ENCODE peak calls at places on chromosomes 1 and 21, in eight cellular contexts. Q is cardiac muscle cell, X is uterus, U is AG04450, R is lung, E is left ventricle myocardium inferior, D is tibial nerve, K is RWPE2. O is an unnamed sample. For H3K27me3, the result is how much of the 10 kb centered on the place peaks cover.

GRCh38 chr1:18953656-18954259 is 2.7 kb downstream of the IFFO2 start:
- DNase-seq in U (no peak), K (no peak), R (no peak), E (no peak), D (no peak), Q (no peak), X (no peak), O (no peak)

GRCh38 chr1:203663294-203663693 is 36.7 kb downstream of the ATP2B4 start:
- DNase-seq in U (peak), R (no peak), K (peak), D (no peak), Q (no peak), X (no peak), E (no peak), O (no peak)

GRCh38 chr21:44552136-44552535 is 831 bp upstream of the KRTAP10-2 start:
- DNase-seq in K (no peak), X (no peak), E (no peak), R (no peak), U (no peak), Q (no peak), D (no peak), O (no peak)

GRCh38 chr21:39033878-39034589 is 149.2 kb downstream of the PSMG1 start:
- DNase-seq in X (no peak), U (no peak), K (no peak), E (no peak), D (no peak), R (peak), Q (no peak), O (no peak)

GRCh38 chr1:201758508-201759050 is 70.4 kb upstream of the IPO9 start:
- DNase-seq in D (no peak), U (no peak), K (no peak), E (no peak), X (no peak), R (no peak), Q (no peak), O (no peak)

GRCh38 chr1:202888204-202888506 is 794 bp downstream of the RABIF start:
- DNase-seq in U (no peak), X (no peak), D (peak), K (no peak), Q (no peak), R (no peak), E (no peak), O (no peak)

GRCh38 chr1:40711465-40712404 is 20.2 kb downstream of the NFYC start:
- DNase-seq in X (no peak), D (no peak), E (no peak), U (no peak), Q (peak), R (peak), K (peak), O (no peak)

GRCh38 chr1:105909811-105910210 is 1146.7 kb upstream of the PRMT6 start:
- DNase-seq in D (no peak), R (no peak), U (no peak), E (no peak), Q (no peak), X (no peak), K (no peak), O (no peak)

GRCh38 chr1:6905790-6906189 is 120.5 kb downstream of the CAMTA1 start:
- DNase-seq in K (no peak), R (no peak), X (no peak), U (no peak), D (no peak), E (no peak), Q (no peak), O (no peak)

DNA sequence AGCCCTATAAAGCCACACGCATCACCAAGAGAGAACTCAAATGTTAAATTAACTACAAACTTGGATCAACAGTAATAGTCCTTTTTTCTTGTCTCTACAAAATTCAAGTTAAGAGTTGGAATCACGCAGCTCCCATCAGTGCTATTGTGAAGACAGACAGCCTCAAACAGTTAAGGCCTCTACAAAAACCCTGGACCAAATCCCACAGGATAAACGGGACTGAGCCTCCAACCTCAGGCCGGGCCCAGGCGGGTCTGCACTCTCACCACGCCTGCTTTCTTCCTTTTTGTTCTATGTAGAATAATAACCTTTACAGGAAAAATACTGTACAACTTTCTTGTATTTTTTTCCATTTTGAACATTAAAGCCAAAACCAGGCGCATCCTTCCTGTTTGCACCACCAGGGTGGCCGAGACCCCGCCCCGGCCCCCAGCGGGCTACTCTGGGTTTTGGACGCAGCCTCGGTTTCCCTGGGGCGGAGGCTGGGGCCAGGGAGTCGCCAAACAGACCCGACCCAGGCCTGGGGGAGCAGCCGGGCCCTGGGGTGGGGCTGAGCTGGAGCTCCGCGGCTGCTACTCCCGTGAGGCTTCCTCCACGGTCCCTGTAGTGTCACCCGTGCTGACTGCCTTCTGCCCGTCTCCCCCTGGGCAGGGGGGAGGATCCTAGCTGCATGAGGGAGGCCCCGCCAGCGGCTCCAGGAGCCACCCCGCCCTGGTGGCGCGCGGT is 158.4 kb downstream of the CASZ1 start:
- DNase-seq in R (no peak), X (no peak), U (no peak), D (peak), E (no peak), K (no peak), Q (no peak), O (no peak)
- H3K4me3 ChIP-seq in R (no peak), X (peak), U (no peak), D (peak), E (peak), K (no peak), Q (no peak), O (peak)

DNA sequence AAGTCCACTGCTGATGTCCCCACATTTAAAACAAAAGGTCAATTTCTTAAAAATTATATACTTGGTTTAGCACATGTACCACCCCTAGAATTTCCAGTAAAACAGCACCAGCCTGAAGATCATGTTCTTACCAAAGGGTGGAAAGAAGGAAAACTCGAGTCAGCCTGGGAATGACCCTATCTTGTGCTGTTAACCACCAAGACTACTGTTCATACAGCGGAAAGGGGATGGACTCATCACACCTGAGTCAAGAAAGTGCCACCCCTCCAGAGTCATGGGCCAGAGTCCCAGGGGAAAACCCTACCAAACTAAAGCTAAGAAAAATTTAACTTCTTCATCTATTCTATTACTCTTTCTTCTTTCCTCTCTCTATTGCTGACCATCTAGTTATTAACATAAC is 113.6 kb upstream of the PPM1J start:
- DNase-seq in D (no peak), E (no peak), U (no peak), Q (no peak), R (no peak), X (no peak), K (no peak), O (no peak)
- H3K27me3 ChIP-seq in D (under half), E (under half), U (under half), Q (under half), R (under half), X (under half), K (under half), O (under half)

GRCh38 chr1:247078315-247079140 is at the start of gene ZNF670:
- DNase-seq in X (peak), D (peak), U (peak), K (peak), Q (peak), E (peak), R (peak), O (peak)
- TF ChIP-seq CTCF in X (no peak), D (no peak), U (peak), K (peak), Q (no peak), E (no peak), R (peak), O (peak)

GRCh38 chr1:207863893-207864535 is 46.9 kb downstream of the CD34 start:
- DNase-seq in E (no peak), R (no peak), Q (no peak), D (no peak), U (no peak), X (no peak), K (no peak), O (no peak)

GRCh38 chr1:207858806-207859205 is 52.1 kb downstream of the CD34 start:
- DNase-seq in X (no peak), D (no peak), K (no peak), U (no peak), R (no peak), Q (no peak), E (no peak), O (no peak)

GRCh38 chr1:207861442-207862177 is 49.3 kb downstream of the CD34 start:
- DNase-seq in K (no peak), U (no peak), X (no peak), Q (no peak), R (no peak), E (no peak), D (no peak), O (no peak)

GRCh38 chr1:207860531-207860930 is 50.4 kb downstream of the CD34 start:
- DNase-seq in Q (no peak), R (no peak), U (no peak), D (no peak), E (no peak), K (no peak), X (no peak), O (no peak)

GRCh38 chr1:207862241-207862787 is 48.6 kb downstream of the CD34 start:
- DNase-seq in K (no peak), D (no peak), E (no peak), X (no peak), R (no peak), Q (no peak), U (peak), O (no peak)
- H3K4me3 ChIP-seq in K (no peak), D (no peak), E (no peak), X (no peak), R (no peak), Q (no peak), U (no peak), O (no peak)

DNA sequence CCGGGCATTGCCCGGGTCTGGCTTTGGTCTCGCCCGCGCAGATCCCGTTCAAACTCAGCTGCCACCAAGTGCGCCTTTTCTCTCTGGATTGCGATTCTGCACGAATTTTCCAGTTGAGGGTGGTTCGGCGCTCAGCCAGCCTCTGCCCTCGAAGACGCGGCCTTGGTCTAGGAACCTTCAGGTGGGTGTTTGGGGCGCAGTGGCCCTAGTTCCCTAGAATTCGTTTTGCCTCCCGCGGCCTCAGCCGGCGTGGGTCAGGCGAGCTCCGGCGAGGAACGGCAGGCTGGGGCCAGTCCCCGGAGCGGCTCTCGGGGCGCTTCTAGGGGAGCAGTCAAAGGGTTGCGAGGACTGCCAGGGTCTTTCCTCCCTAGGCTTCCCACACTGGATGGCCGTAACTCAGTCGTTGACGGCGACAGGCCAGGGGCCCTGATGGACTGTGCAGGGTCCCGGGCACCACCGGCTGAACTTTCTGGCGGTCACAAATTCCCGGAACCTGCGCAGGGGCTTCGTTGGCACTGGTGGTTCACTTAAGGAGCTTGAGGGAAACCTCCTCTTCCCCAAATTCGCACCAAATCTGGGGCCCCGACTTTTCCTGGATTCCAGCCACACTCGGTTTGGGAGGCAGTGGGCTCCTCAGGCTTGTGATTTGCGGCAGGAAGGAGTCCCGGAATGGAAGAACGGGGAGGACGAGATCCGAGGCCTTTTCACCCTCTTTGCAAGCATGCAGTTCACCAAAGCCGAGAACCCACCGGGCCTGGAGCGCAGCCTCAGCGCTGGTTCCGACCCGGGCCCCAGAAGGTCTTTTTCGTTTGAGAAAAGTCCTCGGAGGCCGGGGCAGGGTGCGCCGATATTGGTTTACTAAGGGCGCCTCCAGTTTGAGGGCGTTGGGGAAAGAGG is 1.2 kb downstream of the DMBX1 start:
- DNase-seq in R (no peak), Q (no peak), X (no peak), D (no peak), U (no peak), K (peak), E (no peak), O (no peak)
- H3K27me3 ChIP-seq in R (under half), Q (half or more), X (under half), D (half or more), U (half or more), K (half or more), E (half or more), O (half or more)

O was measured in dorsolateral prefrontal cortex.